ENCODE peak calls at places on chromosomes 12 and 14, in ten cellular contexts. O is tibial nerve; X is K562; Q is GM13977; S is fibroblast of pulmonary artery; A is CD4-positive, alpha-beta T cell; J is endothelial cell; P is WTC11; U is HFF-Myc; D is IMR-90. W is an unnamed sample.

GRCh38 chr12:91565246-91565645 is 382.6 kb upstream of the DCN start:
- DNase-seq in A (no peak), D (no peak), X (no peak), U (no peak), S (peak), P (no peak), Q (no peak), J (no peak), O (no peak), W (no peak)

GRCh38 chr14:54364555-54365415 is 32.0 kb upstream of the CDKN3 start:
- DNase-seq in S (peak), J (peak), U (no peak), X (no peak), D (peak), Q (no peak), O (no peak), A (no peak), P (no peak), W (no peak)

GRCh38 chr12:132812631-132813305 is 15.9 kb downstream of the GOLGA3 start:
- DNase-seq in P (no peak), S (no peak), U (no peak), X (no peak), J (no peak), A (no peak), O (no peak), D (peak), Q (no peak), W (no peak)

GRCh38 chr14:52080817-52081755 is 12.2 kb upstream of the NID2 start:
- DNase-seq in S (peak), O (no peak), U (no peak), P (no peak), J (no peak), D (peak), A (no peak), X (no peak), Q (no peak), W (no peak)

GRCh38 chr14:94213021-94213420 is 38.9 kb downstream of the PPP4R4 start:
- DNase-seq in A (no peak), S (peak), P (no peak), U (no peak), J (no peak), D (peak), O (no peak), X (no peak), Q (no peak), W (no peak)

GRCh38 chr12:30753233-30753632 is 1.5 kb downstream of the CAPRIN2 start:
- DNase-seq in A (peak), U (no peak), S (peak), X (peak), Q (peak), J (peak), D (peak), O (no peak), P (peak), W (no peak)

GRCh38 chr12:95548539-95549391 is 2.5 kb downstream of the USP44 start:
- DNase-seq in O (peak), A (peak), D (peak), J (peak), P (peak), S (no peak), X (peak), U (no peak), Q (peak), W (peak)

GRCh38 chr12:80472912-80473500 is 29.0 kb downstream of the PTPRQ start:
- DNase-seq in D (peak), U (peak), Q (peak), X (no peak), S (peak), O (no peak), A (no peak), P (peak), J (no peak), W (no peak)

GRCh38 chr12:122437656-122438121 is 15.2 kb upstream of the CLIP1 start:
- DNase-seq in S (peak), P (no peak), J (no peak), O (no peak), X (no peak), U (no peak), A (no peak), D (peak), Q (peak), W (no peak)

GRCh38 chr14:99267871-99268775 is 3.9 kb downstream of the BCL11B start:
- DNase-seq in A (no peak), O (no peak), S (no peak), D (no peak), J (no peak), X (no peak), U (no peak), Q (no peak), P (no peak), W (no peak)

GRCh38 chr14:24408764-24409163 is 10.0 kb downstream of the NYNRIN start:
- DNase-seq in D (no peak), O (no peak), Q (no peak), U (no peak), X (no peak), J (no peak), P (no peak), A (no peak), S (no peak), W (no peak)

GRCh38 chr12:26748412-26748740 is 84.6 kb downstream of the ITPR2 start:
- DNase-seq in D (no peak), A (no peak), J (no peak), P (no peak), U (no peak), X (no peak), O (no peak), Q (peak), S (no peak), W (no peak)

GRCh38 chr14:23442721-23443356 is 7.4 kb upstream of the MYH7 start:
- DNase-seq in J (no peak), S (no peak), A (no peak), Q (no peak), D (no peak), U (no peak), X (no peak), O (no peak), P (no peak), W (no peak)

GRCh38 chr12:124921200-124922008 is 7.0 kb upstream of the UBC start:
- DNase-seq in J (peak), U (no peak), D (peak), Q (peak), S (peak), X (peak), O (no peak), A (peak), P (peak), W (no peak)

GRCh38 chr14:35161231-35161630 is 38.9 kb downstream of the PRORP start:
- DNase-seq in A (no peak), O (no peak), U (no peak), Q (no peak), X (no peak), P (no peak), D (peak), S (peak), J (no peak), W (no peak)

GRCh38 chr14:21014761-21015190 is 10.1 kb downstream of the NDRG2 start:
- DNase-seq in A (peak), Q (peak), P (peak), D (peak), J (peak), O (peak), U (peak), X (peak), S (peak), W (peak)

GRCh38 chr12:55861871-55862270 is 19.1 kb upstream of the MMP19 start:
- DNase-seq in P (no peak), Q (no peak), U (no peak), S (no peak), X (no peak), J (no peak), D (no peak), O (no peak), A (no peak), W (no peak)

GRCh38 chr12:45745861-45746277 is 16.4 kb downstream of the ARID2 start:
- DNase-seq in S (peak), Q (no peak), P (no peak), D (peak), X (no peak), O (no peak), A (no peak), J (no peak), U (no peak), W (no peak)

GRCh38 chr12:23197266-23197665 is 572.3 kb downstream of the ETNK1 start:
- DNase-seq in A (no peak), X (no peak), Q (no peak), S (no peak), J (no peak), D (no peak), P (no peak), U (no peak), O (no peak), W (no peak)

GRCh38 chr12:117686911-117687377 is 281.8 kb downstream of the KSR2 start:
- DNase-seq in J (no peak), U (peak), A (no peak), D (no peak), Q (no peak), O (no peak), S (no peak), P (no peak), X (no peak), W (no peak)

GRCh38 chr12:27549231-27549800 is 25.3 kb downstream of the PPFIBP1 start:
- DNase-seq in A (no peak), X (no peak), P (no peak), J (no peak), D (peak), U (no peak), O (no peak), S (peak), Q (no peak), W (no peak)

GRCh38 chr14:71266994-71267636 is 359.9 kb downstream of the PCNX1 start:
- DNase-seq in P (no peak), U (no peak), X (no peak), Q (peak), J (no peak), O (no peak), A (no peak), D (peak), S (peak), W (no peak)

GRCh38 chr14:55773984-55774581 is 194.1 kb downstream of the KTN1 start:
- DNase-seq in P (no peak), A (no peak), X (no peak), Q (no peak), O (no peak), J (no peak), U (no peak), D (no peak), S (no peak), W (no peak)

GRCh38 chr12:30218073-30218472 is 434.3 kb upstream of the TMTC1 start:
- DNase-seq in O (no peak), Q (no peak), X (no peak), A (no peak), U (no peak), J (no peak), P (no peak), D (no peak), S (no peak), W (no peak)

GRCh38 chr12:51070004-51070403 is 13.4 kb downstream of the CSRNP2 start:
- DNase-seq in S (peak), O (no peak), X (no peak), P (no peak), D (peak), Q (no peak), J (no peak), U (no peak), A (no peak), W (no peak)

GRCh38 chr12:87381747-87382146 is 647.5 kb downstream of the C12orf50 start:
- DNase-seq in P (no peak), O (no peak), U (no peak), Q (no peak), X (no peak), D (no peak), J (no peak), S (no peak), A (no peak), W (no peak)

GRCh38 chr12:105107497-105108371 is at the start of gene WASHC4:
- DNase-seq in Q (peak), U (peak), O (peak), A (peak), P (peak), S (peak), X (peak), J (peak), D (peak), W (peak)

GRCh38 chr12:108833355-108833733 is 24.0 kb downstream of the SSH1 start:
- DNase-seq in U (no peak), X (no peak), J (no peak), Q (no peak), P (no peak), S (peak), O (no peak), A (no peak), D (peak), W (no peak)

GRCh38 chr14:63857467-63858030 is 4.7 kb downstream of the SYNE2 start:
- DNase-seq in D (no peak), P (no peak), U (no peak), Q (no peak), X (no peak), S (no peak), A (peak), O (no peak), J (no peak), W (no peak)

GRCh38 chr14:76957224-76957881 is 71.2 kb downstream of the IRF2BPL start:
- DNase-seq in J (no peak), P (no peak), O (no peak), D (no peak), Q (no peak), S (no peak), A (peak), U (no peak), X (no peak), W (no peak)

GRCh38 chr12:15701721-15702156 is 87.4 kb downstream of the EPS8 start:
- DNase-seq in D (peak), U (no peak), S (peak), A (no peak), X (no peak), P (no peak), J (no peak), O (no peak), Q (no peak), W (no peak)

GRCh38 chr12:98750511-98750910 is 105.4 kb downstream of the APAF1 start:
- DNase-seq in P (no peak), Q (no peak), X (no peak), J (no peak), A (no peak), U (no peak), S (no peak), O (no peak), D (peak), W (no peak)

GRCh38 chr14:23578560-23579310 is at the start of gene JPH4:
- DNase-seq in U (no peak), X (no peak), S (no peak), Q (no peak), O (no peak), D (no peak), P (peak), A (no peak), J (no peak), W (no peak)

GRCh38 chr12:48815281-48816110 is 2.8 kb upstream of the CACNB3 start:
- DNase-seq in U (peak), X (peak), D (peak), O (peak), P (peak), Q (peak), J (peak), S (peak), A (no peak), W (peak)

GRCh38 chr14:100554082-100554677 is 33.0 kb downstream of the BEGAIN start:
- DNase-seq in S (peak), A (no peak), J (no peak), D (no peak), P (no peak), U (no peak), X (peak), Q (no peak), O (peak), W (no peak)

GRCh38 chr14:74550071-74550470 is 56.5 kb downstream of the ISCA2 start:
- DNase-seq in J (no peak), D (no peak), Q (no peak), S (no peak), P (no peak), O (no peak), U (no peak), A (no peak), X (no peak), W (no peak)

GRCh38 chr14:89564291-89564957 is 147.4 kb upstream of the FOXN3 start:
- DNase-seq in A (no peak), X (no peak), J (no peak), S (no peak), O (no peak), Q (no peak), D (no peak), P (no peak), U (no peak), W (no peak)

GRCh38 chr14:69658664-69659261 is 47.4 kb downstream of the SUSD6 start:
- DNase-seq in X (peak), J (no peak), A (peak), O (no peak), S (peak), P (no peak), Q (no peak), D (peak), U (no peak), W (no peak)

GRCh38 chr14:67317822-67318221 is 41.8 kb downstream of the ATP6V1D start:
- DNase-seq in X (no peak), Q (no peak), S (no peak), D (no peak), O (no peak), J (no peak), P (no peak), U (no peak), A (no peak), W (no peak)

DNA sequence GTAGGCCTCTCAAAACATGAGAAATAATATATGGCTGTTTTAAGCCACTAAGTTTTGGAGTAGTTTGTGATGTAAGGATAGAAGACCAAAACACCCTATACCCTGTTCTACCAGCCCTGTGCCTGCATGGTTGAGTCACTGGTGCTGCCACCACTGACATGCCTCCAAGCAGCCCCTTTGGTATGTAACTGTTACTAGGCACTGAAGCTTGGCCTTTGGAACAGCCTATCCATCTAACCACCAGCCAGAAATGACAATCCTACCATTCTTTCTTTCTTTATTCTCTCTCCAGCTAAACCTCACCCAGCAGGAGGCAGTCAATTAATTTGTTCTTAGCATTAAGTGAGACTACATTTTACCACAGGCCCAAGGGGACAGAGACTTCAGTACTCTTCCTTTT is 240.3 kb downstream of the MSRB3 start:
- DNase-seq in A (no peak), J (no peak), Q (no peak), S (no peak), O (no peak), D (no peak), U (no peak), P (no peak), X (no peak), W (no peak)
- TF ChIP-seq CTCF in A (no peak), J (no peak), Q (no peak), S (no peak), O (no peak), D (no peak), U (no peak), P (no peak), X (no peak), W (no peak)

DNA sequence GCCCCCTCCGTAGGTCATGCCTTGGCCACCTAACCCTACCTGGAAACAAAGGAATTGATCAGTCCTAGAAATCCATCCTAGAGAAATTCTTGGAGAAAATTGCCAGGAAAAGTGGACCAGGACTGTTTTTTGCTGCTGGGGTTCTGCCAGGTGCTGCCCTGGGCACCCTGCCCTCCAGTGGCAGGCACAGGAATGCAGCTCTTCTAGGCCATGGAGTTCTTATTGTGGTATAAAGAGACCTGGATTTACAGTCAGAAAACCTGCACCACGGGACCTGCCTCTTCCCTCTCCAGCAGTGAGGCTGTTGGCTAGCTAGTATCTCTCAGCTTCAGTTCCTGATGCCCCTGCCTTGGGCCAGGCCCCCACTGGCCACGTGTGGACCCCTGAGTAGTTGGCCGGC is 59.7 kb downstream of the SLC24A4 start:
- DNase-seq in P (no peak), Q (no peak), J (no peak), O (no peak), U (no peak), S (peak), D (no peak), X (no peak), A (no peak), W (no peak)
- TF ChIP-seq CTCF in P (no peak), Q (no peak), J (no peak), O (no peak), U (peak), S (peak), D (peak), X (no peak), A (no peak), W (no peak)

GRCh38 chr12:47782372-47782770 is 9.3 kb downstream of the SLC48A1 start:
- DNase-seq in O (no peak), P (no peak), X (no peak), Q (no peak), J (no peak), S (no peak), A (no peak), D (no peak), U (no peak), W (no peak)
- TF ChIP-seq CTCF in O (no peak), P (no peak), X (no peak), Q (no peak), J (no peak), S (no peak), A (no peak), D (no peak), U (no peak), W (no peak)

GRCh38 chr12:89353823-89354629 is 1.7 kb upstream of the DUSP6 start:
- DNase-seq in A (peak), O (peak), P (peak), X (no peak), J (peak), U (no peak), Q (peak), D (peak), S (peak), W (peak)

GRCh38 chr12:89354630-89354931 is 2.3 kb upstream of the DUSP6 start:
- DNase-seq in D (peak), O (no peak), J (no peak), A (no peak), X (no peak), S (peak), Q (peak), U (no peak), P (no peak), W (no peak)

GRCh38 chr12:89356069-89356665 is 3.9 kb upstream of the DUSP6 start:
- DNase-seq in U (no peak), O (no peak), P (no peak), D (no peak), A (no peak), S (no peak), J (no peak), X (no peak), Q (no peak), W (no peak)

GRCh38 chr12:89357297-89357730 is 5.0 kb upstream of the DUSP6 start:
- DNase-seq in U (no peak), P (no peak), A (no peak), O (no peak), Q (no peak), J (no peak), X (no peak), S (no peak), D (no peak), W (no peak)

DNA sequence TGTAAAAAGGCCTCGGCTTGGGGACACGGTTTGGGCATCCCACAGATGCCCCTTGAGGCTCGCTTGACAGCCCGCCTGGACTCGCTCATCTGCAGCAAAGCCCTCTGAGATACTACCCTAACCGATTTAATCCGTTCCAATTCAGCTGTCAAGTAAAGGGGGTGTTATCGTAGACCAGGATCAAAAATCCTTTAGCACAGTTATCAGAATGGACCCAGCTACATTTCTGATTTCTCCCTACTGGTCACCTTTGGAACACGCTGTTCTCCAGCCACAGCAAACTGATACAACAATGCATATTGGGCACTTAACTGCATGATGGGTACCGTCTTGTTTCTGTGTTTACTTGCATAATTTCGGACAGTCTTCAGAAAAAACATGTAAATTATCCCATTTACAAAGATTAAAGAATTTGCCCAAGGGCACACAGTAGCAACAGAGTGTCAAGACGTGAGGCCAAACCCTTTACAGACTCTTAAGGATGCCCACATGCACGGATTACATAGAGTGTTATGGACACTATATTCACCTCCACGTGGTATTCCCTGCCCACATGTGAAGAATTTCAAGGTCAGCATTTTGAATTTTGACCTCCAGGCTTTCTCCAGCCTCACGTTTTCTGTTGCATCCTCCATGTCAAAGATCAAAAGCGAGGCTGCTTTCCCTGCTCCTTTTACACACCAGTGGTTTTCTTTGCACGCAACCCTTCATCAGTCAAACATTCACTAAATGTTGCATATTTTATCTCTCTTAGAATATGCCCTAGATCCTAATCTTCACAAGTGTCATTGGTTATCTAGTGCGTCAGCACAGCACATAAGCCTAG is 3.2 kb upstream of the DUSP6 start:
- DNase-seq in U (no peak), P (no peak), S (no peak), D (no peak), J (no peak), Q (no peak), O (no peak), X (no peak), A (no peak), W (no peak)
- TF ChIP-seq CTCF in U (no peak), P (no peak), S (no peak), D (peak), J (peak), Q (no peak), O (no peak), X (no peak), A (no peak), W (no peak)

GRCh38 chr14:26163761-26164160 is 434.1 kb downstream of the NOVA1 start:
- DNase-seq in S (peak), A (no peak), U (no peak), J (peak), X (no peak), O (no peak), Q (no peak), P (no peak), D (peak), W (no peak)
- TF ChIP-seq CTCF in S (peak), A (no peak), U (no peak), J (peak), X (no peak), O (no peak), Q (peak), P (peak), D (peak), W (no peak)